ENCODE peak calls at places on chromosomes 1 and 21, in five cellular contexts. One of them, this sample, is unnamed.

GRCh38 chr1:99969260-99969728 is 502 bp upstream of the SLC35A3 start:
- DNase-seq in A549: peak; percentile 10
- DNase-seq in Calu3: no peak
- DNase-seq in tibial artery: no peak
- DNase-seq in BE2C: no peak
- DNase-seq in this sample: no peak

GRCh38 chr1:184483101-184483813 is 96.4 kb downstream of the C1orf21 start:
- DNase-seq in A549: no peak
- DNase-seq in Calu3: peak; percentile 62
- DNase-seq in tibial artery: no peak
- DNase-seq in BE2C: no peak
- DNase-seq in this sample: peak; percentile 14

GRCh38 chr1:39036678-39037077 is 10.5 kb downstream of the NDUFS5 start:
- DNase-seq in A549: no peak
- DNase-seq in Calu3: no peak
- DNase-seq in tibial artery: no peak
- DNase-seq in BE2C: no peak
- DNase-seq in this sample: no peak

GRCh38 chr1:100909018-100909417 is 13.1 kb downstream of the SLC30A7 start:
- DNase-seq in A549: no peak
- DNase-seq in Calu3: no peak
- DNase-seq in tibial artery: no peak
- DNase-seq in BE2C: no peak
- DNase-seq in this sample: no peak

GRCh38 chr1:197798492-197798891 is 23.2 kb upstream of the DENND1B start:
- DNase-seq in A549: no peak
- DNase-seq in Calu3: no peak
- DNase-seq in tibial artery: no peak
- DNase-seq in BE2C: no peak
- DNase-seq in this sample: no peak

GRCh38 chr1:152565535-152566215 is 905 bp downstream of the LCE3E start:
- DNase-seq in A549: no peak
- DNase-seq in Calu3: no peak
- DNase-seq in tibial artery: no peak
- DNase-seq in BE2C: no peak
- DNase-seq in this sample: no peak

GRCh38 chr1:152005360-152005912 is 11.8 kb upstream of the S100A10 start:
- DNase-seq in A549: no peak
- DNase-seq in Calu3: no peak
- DNase-seq in tibial artery: no peak
- DNase-seq in BE2C: no peak
- DNase-seq in this sample: no peak

GRCh38 chr1:206455681-206456344 is 14.5 kb upstream of the IKBKE start:
- DNase-seq in A549: no peak
- DNase-seq in Calu3: peak; percentile 19
- DNase-seq in tibial artery: no peak
- DNase-seq in BE2C: peak; percentile 98
- DNase-seq in this sample: no peak

GRCh38 chr1:9435101-9435636 is 104.1 kb upstream of the SLC25A33 start:
- DNase-seq in A549: no peak
- DNase-seq in Calu3: no peak
- DNase-seq in tibial artery: no peak
- DNase-seq in BE2C: no peak
- DNase-seq in this sample: no peak

GRCh38 chr1:27391511-27392095 is 819 bp upstream of the GPR3 start:
- DNase-seq in A549: peak; percentile 28
- DNase-seq in Calu3: peak; percentile 53
- DNase-seq in tibial artery: no peak
- DNase-seq in BE2C: no peak
- DNase-seq in this sample: no peak

GRCh38 chr1:53138991-53139884 is 3.2 kb downstream of the SLC1A7 start:
- DNase-seq in A549: no peak
- DNase-seq in Calu3: no peak
- DNase-seq in tibial artery: no peak
- DNase-seq in BE2C: no peak
- DNase-seq in this sample: no peak

GRCh38 chr1:15849775-15850449 is 2.4 kb downstream of the SPEN start:
- DNase-seq in A549: peak; percentile 75
- DNase-seq in Calu3: peak; percentile 41
- DNase-seq in tibial artery: peak; percentile 38
- DNase-seq in BE2C: peak; percentile 81
- DNase-seq in this sample: no peak

GRCh38 chr1:44072204-44072603 is 40.9 kb upstream of the SLC6A9 start:
- DNase-seq in A549: no peak
- DNase-seq in Calu3: no peak
- DNase-seq in tibial artery: no peak
- DNase-seq in BE2C: no peak
- DNase-seq in this sample: peak; percentile 50

GRCh38 chr1:71706030-71706671 is 576.2 kb downstream of the NEGR1 start:
- DNase-seq in A549: no peak
- DNase-seq in Calu3: no peak
- DNase-seq in tibial artery: no peak
- DNase-seq in BE2C: peak; percentile 18
- DNase-seq in this sample: no peak

GRCh38 chr1:248818505-248819374 is 7.0 kb downstream of the SH3BP5L start:
- DNase-seq in A549: no peak
- DNase-seq in Calu3: no peak
- DNase-seq in tibial artery: no peak
- DNase-seq in BE2C: no peak
- DNase-seq in this sample: no peak

GRCh38 chr1:188128761-188129160 is 1300.0 kb downstream of the PLA2G4A start:
- DNase-seq in A549: peak; percentile 2
- DNase-seq in Calu3: no peak
- DNase-seq in tibial artery: no peak
- DNase-seq in BE2C: peak; percentile 81
- DNase-seq in this sample: no peak

GRCh38 chr21:46116846-46117585 is 19.1 kb downstream of the COL6A2 start:
- DNase-seq in A549: no peak
- DNase-seq in Calu3: no peak
- DNase-seq in tibial artery: peak; percentile 19
- DNase-seq in BE2C: peak; percentile 20
- DNase-seq in this sample: no peak

GRCh38 chr1:201013031-201013485 is 10.5 kb downstream of the KIF21B start:
- DNase-seq in A549: no peak
- DNase-seq in Calu3: no peak
- DNase-seq in tibial artery: no peak
- DNase-seq in BE2C: no peak
- DNase-seq in this sample: no peak

GRCh38 chr1:247407180-247407616 is 8.8 kb upstream of the NLRP3 start:
- DNase-seq in A549: no peak
- DNase-seq in Calu3: no peak
- DNase-seq in tibial artery: peak; percentile 28
- DNase-seq in BE2C: peak; percentile 32
- DNase-seq in this sample: no peak

GRCh38 chr21:45629046-45629981 is 14.2 kb upstream of the PCBP3 start:
- DNase-seq in A549: no peak
- DNase-seq in Calu3: no peak
- DNase-seq in tibial artery: no peak
- DNase-seq in BE2C: no peak
- DNase-seq in this sample: no peak

GRCh38 chr21:38352536-38353219 is 95.9 kb downstream of the KCNJ15 start:
- DNase-seq in A549: peak; percentile 71
- DNase-seq in Calu3: peak; percentile 75
- DNase-seq in tibial artery: peak; percentile 74
- DNase-seq in BE2C: peak; percentile 29
- DNase-seq in this sample: peak; percentile 31

GRCh38 chr1:23799570-23800395 is 771 bp downstream of the GALE start:
- DNase-seq in A549: peak; percentile 79
- DNase-seq in Calu3: peak; percentile 90
- DNase-seq in tibial artery: peak; percentile 58
- DNase-seq in BE2C: no peak
- DNase-seq in this sample: no peak
- TF ChIP-seq CTCF in A549: no peak
- TF ChIP-seq CTCF in Calu3: no peak
- TF ChIP-seq CTCF in tibial artery: no peak
- TF ChIP-seq CTCF in BE2C: no peak
- TF ChIP-seq CTCF in this sample: no peak

GRCh38 chr1:65401612-65402011 is 18.9 kb upstream of the LEPR start:
- DNase-seq in A549: no peak
- DNase-seq in Calu3: no peak
- DNase-seq in tibial artery: no peak
- DNase-seq in BE2C: no peak
- DNase-seq in this sample: no peak
- TF ChIP-seq CTCF in A549: no peak
- TF ChIP-seq CTCF in Calu3: no peak
- TF ChIP-seq CTCF in tibial artery: no peak
- TF ChIP-seq CTCF in BE2C: no peak
- TF ChIP-seq CTCF in this sample: no peak

GRCh38 chr1:203127672-203128611 is at the start of gene ADORA1:
- DNase-seq in A549: peak; percentile 43
- DNase-seq in Calu3: peak; percentile 66
- DNase-seq in tibial artery: peak; percentile 58
- DNase-seq in BE2C: peak; percentile 64
- DNase-seq in this sample: no peak
- TF ChIP-seq CTCF in A549: no peak
- TF ChIP-seq CTCF in Calu3: no peak
- TF ChIP-seq CTCF in tibial artery: no peak
- TF ChIP-seq CTCF in BE2C: no peak
- TF ChIP-seq CTCF in this sample: peak; percentile 18

GRCh38 chr1:92739669-92740524 is 45.0 kb downstream of the EVI5 start:
- DNase-seq in A549: no peak
- DNase-seq in Calu3: no peak
- DNase-seq in tibial artery: no peak
- DNase-seq in BE2C: no peak
- DNase-seq in this sample: no peak

DNA sequence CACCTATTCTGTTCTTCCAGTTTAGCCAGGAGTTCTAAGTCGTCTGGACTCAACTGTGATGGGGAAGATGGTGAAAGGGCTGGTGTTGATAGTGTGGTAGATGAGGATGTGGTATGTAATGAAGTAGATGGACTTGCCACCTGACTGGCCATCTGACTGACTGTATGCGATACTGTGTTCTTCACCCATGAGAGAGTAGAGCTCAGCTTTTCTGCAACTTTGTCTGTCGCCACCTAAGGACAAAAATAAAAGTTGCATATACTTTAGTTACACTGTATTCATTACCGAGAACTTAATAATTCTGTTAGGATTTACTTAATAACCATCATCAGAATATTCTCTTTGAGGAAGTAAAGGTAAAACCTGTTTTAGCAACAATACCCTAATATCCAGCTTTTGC is 48.5 kb downstream of the EVI5 start:
- DNase-seq in A549: peak; percentile 41
- DNase-seq in Calu3: no peak
- DNase-seq in tibial artery: no peak
- DNase-seq in BE2C: no peak
- DNase-seq in this sample: no peak
- TF ChIP-seq CTCF in A549: peak; percentile 33
- TF ChIP-seq CTCF in Calu3: no peak
- TF ChIP-seq CTCF in tibial artery: no peak
- TF ChIP-seq CTCF in BE2C: no peak
- TF ChIP-seq CTCF in this sample: peak; percentile 13

DNA sequence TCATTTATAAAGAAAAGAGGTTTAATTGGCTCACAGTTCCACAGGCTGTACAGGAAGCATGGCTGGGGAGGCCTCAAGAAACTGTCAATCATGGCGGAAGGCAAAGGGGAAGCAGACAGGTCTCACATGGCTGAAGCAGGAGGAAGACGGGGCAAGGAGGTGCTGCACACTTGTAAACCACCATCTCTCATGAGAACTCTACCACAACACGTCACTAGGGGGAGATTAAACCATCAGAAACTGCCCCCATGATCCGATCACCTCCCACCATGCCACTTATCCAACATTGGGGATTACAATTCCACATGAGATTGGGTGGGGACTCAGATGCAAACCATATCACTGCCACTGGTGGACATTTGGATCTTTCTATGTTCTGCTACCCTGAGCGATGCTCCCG is 351.4 kb downstream of the NPHP4 start:
- DNase-seq in A549: no peak
- DNase-seq in Calu3: no peak
- DNase-seq in tibial artery: no peak
- DNase-seq in BE2C: no peak
- DNase-seq in this sample: no peak
- TF ChIP-seq CTCF in A549: no peak
- TF ChIP-seq CTCF in Calu3: no peak
- TF ChIP-seq CTCF in tibial artery: no peak
- TF ChIP-seq CTCF in BE2C: peak; percentile 29
- TF ChIP-seq CTCF in this sample: no peak

This sample was measured in AG09319.